ENCODE peak calls at places on chromosomes 4 and X, in four cellular contexts. One of them, this sample, is unnamed.

GRCh38 chrX:154517101-154517781 is 1.2 kb upstream of the FAM3A start:
- DNase-seq in stimulated activated naive CD8-positive, alpha-beta T cell treated with anti-CD3 and anti-CD28 coated beads, Interleukin-15, Interleukin-2, amounts not matched to agents 100 U/mL and 50 U/mL, for 24 hours: no peak
- DNase-seq in activated CD4-positive, alpha-beta T cell treated with anti-CD3 and anti-CD28 coated beads, Interleukin-2, amount 50 U/mL, for 1 hour: no peak
- DNase-seq in left kidney: peak
- DNase-seq in this sample: peak

GRCh38 chr4:110130578-110131358 is 67.6 kb downstream of the ELOVL6 start:
- DNase-seq in activated CD4-positive, alpha-beta T cell treated with anti-CD3 and anti-CD28 coated beads, Interleukin-2, amount 50 U/mL, for 1 hour: no peak
- DNase-seq in stimulated activated naive CD8-positive, alpha-beta T cell treated with anti-CD3 and anti-CD28 coated beads, Interleukin-15, Interleukin-2, amounts not matched to agents 100 U/mL and 50 U/mL, for 24 hours: no peak
- DNase-seq in left kidney: no peak
- DNase-seq in this sample: no peak

GRCh38 chr4:77052352-77052751 is 23.4 kb downstream of the CCNI start:
- DNase-seq in left kidney: peak
- DNase-seq in activated CD4-positive, alpha-beta T cell treated with anti-CD3 and anti-CD28 coated beads, Interleukin-2, amount 50 U/mL, for 1 hour: peak
- DNase-seq in stimulated activated naive CD8-positive, alpha-beta T cell treated with anti-CD3 and anti-CD28 coated beads, Interleukin-15, Interleukin-2, amounts not matched to agents 100 U/mL and 50 U/mL, for 24 hours: peak
- DNase-seq in this sample: peak

GRCh38 chrX:113305496-113305895 is 464.9 kb upstream of the AMOT start:
- DNase-seq in activated CD4-positive, alpha-beta T cell treated with anti-CD3 and anti-CD28 coated beads, Interleukin-2, amount 50 U/mL, for 1 hour: no peak
- DNase-seq in left kidney: no peak
- DNase-seq in stimulated activated naive CD8-positive, alpha-beta T cell treated with anti-CD3 and anti-CD28 coated beads, Interleukin-15, Interleukin-2, amounts not matched to agents 100 U/mL and 50 U/mL, for 24 hours: no peak
- DNase-seq in this sample: no peak

GRCh38 chr4:74418063-74418670 is 26.8 kb upstream of the AREG start:
- DNase-seq in stimulated activated naive CD8-positive, alpha-beta T cell treated with anti-CD3 and anti-CD28 coated beads, Interleukin-15, Interleukin-2, amounts not matched to agents 100 U/mL and 50 U/mL, for 24 hours: no peak
- DNase-seq in left kidney: no peak
- DNase-seq in activated CD4-positive, alpha-beta T cell treated with anti-CD3 and anti-CD28 coated beads, Interleukin-2, amount 50 U/mL, for 1 hour: no peak
- DNase-seq in this sample: no peak

GRCh38 chr4:7390906-7391636 is 43.7 kb downstream of the PSAPL1 start:
- DNase-seq in activated CD4-positive, alpha-beta T cell treated with anti-CD3 and anti-CD28 coated beads, Interleukin-2, amount 50 U/mL, for 1 hour: no peak
- DNase-seq in left kidney: no peak
- DNase-seq in stimulated activated naive CD8-positive, alpha-beta T cell treated with anti-CD3 and anti-CD28 coated beads, Interleukin-15, Interleukin-2, amounts not matched to agents 100 U/mL and 50 U/mL, for 24 hours: no peak
- DNase-seq in this sample: no peak

GRCh38 chr4:85228264-85228663 is 246.7 kb upstream of the ARHGAP24 start:
- DNase-seq in stimulated activated naive CD8-positive, alpha-beta T cell treated with anti-CD3 and anti-CD28 coated beads, Interleukin-15, Interleukin-2, amounts not matched to agents 100 U/mL and 50 U/mL, for 24 hours: no peak
- DNase-seq in activated CD4-positive, alpha-beta T cell treated with anti-CD3 and anti-CD28 coated beads, Interleukin-2, amount 50 U/mL, for 1 hour: no peak
- DNase-seq in left kidney: no peak
- DNase-seq in this sample: peak

GRCh38 chr4:48223633-48224295 is 45.9 kb downstream of the TEC start:
- DNase-seq in left kidney: no peak
- DNase-seq in stimulated activated naive CD8-positive, alpha-beta T cell treated with anti-CD3 and anti-CD28 coated beads, Interleukin-15, Interleukin-2, amounts not matched to agents 100 U/mL and 50 U/mL, for 24 hours: no peak
- DNase-seq in activated CD4-positive, alpha-beta T cell treated with anti-CD3 and anti-CD28 coated beads, Interleukin-2, amount 50 U/mL, for 1 hour: no peak
- DNase-seq in this sample: no peak

GRCh38 chr4:112379306-112379705 is 82.1 kb downstream of the ALPK1 start:
- DNase-seq in left kidney: peak
- DNase-seq in activated CD4-positive, alpha-beta T cell treated with anti-CD3 and anti-CD28 coated beads, Interleukin-2, amount 50 U/mL, for 1 hour: no peak
- DNase-seq in stimulated activated naive CD8-positive, alpha-beta T cell treated with anti-CD3 and anti-CD28 coated beads, Interleukin-15, Interleukin-2, amounts not matched to agents 100 U/mL and 50 U/mL, for 24 hours: no peak
- DNase-seq in this sample: peak

GRCh38 chrX:698246-698645 is 67.7 kb downstream of the SHOX start:
- DNase-seq in activated CD4-positive, alpha-beta T cell treated with anti-CD3 and anti-CD28 coated beads, Interleukin-2, amount 50 U/mL, for 1 hour: no peak
- DNase-seq in stimulated activated naive CD8-positive, alpha-beta T cell treated with anti-CD3 and anti-CD28 coated beads, Interleukin-15, Interleukin-2, amounts not matched to agents 100 U/mL and 50 U/mL, for 24 hours: no peak
- DNase-seq in left kidney: no peak
- DNase-seq in this sample: no peak

This sample was measured in mesendoderm.